ENCODE peak calls at places on chromosomes 16 and 17, in six cellular contexts. One of them, this sample, is unnamed.

GRCh38 chr16:3950343-3951193 is 70.1 kb upstream of the CREBBP start:
- DNase-seq in dorsolateral prefrontal cortex: no peak
- DNase-seq in IMR-90: peak
- DNase-seq in H1: no peak
- DNase-seq in stomach: peak
- DNase-seq in pancreas: no peak
- DNase-seq in this sample: no peak

GRCh38 chr17:7740481-7741001 is 23.0 kb downstream of the DNAH2 start:
- DNase-seq in dorsolateral prefrontal cortex: no peak
- DNase-seq in IMR-90: no peak
- DNase-seq in H1: no peak
- DNase-seq in stomach: no peak
- DNase-seq in pancreas: peak
- DNase-seq in this sample: no peak

GRCh38 chr17:41894791-41895331 is 23.9 kb downstream of the ACLY start:
- DNase-seq in dorsolateral prefrontal cortex: no peak
- DNase-seq in IMR-90: peak
- DNase-seq in H1: no peak
- DNase-seq in stomach: no peak
- DNase-seq in pancreas: no peak
- DNase-seq in this sample: no peak

GRCh38 chr16:70786020-70786419 is 14.9 kb downstream of the VAC14 start:
- DNase-seq in dorsolateral prefrontal cortex: no peak
- DNase-seq in IMR-90: no peak
- DNase-seq in H1: no peak
- DNase-seq in stomach: no peak
- DNase-seq in pancreas: no peak
- DNase-seq in this sample: no peak

GRCh38 chr16:12677472-12677871 is 126.2 kb downstream of the CPPED1 start:
- DNase-seq in dorsolateral prefrontal cortex: no peak
- DNase-seq in IMR-90: no peak
- DNase-seq in H1: no peak
- DNase-seq in stomach: no peak
- DNase-seq in pancreas: no peak
- DNase-seq in this sample: peak

GRCh38 chr17:12731839-12732238 is 57.5 kb upstream of the ARHGAP44 start:
- DNase-seq in dorsolateral prefrontal cortex: no peak
- DNase-seq in IMR-90: no peak
- DNase-seq in H1: no peak
- DNase-seq in stomach: no peak
- DNase-seq in pancreas: no peak
- DNase-seq in this sample: no peak

GRCh38 chr16:78257376-78257728 is 157.9 kb downstream of the WWOX start:
- DNase-seq in dorsolateral prefrontal cortex: no peak
- DNase-seq in IMR-90: no peak
- DNase-seq in H1: no peak
- DNase-seq in stomach: no peak
- DNase-seq in pancreas: no peak
- DNase-seq in this sample: no peak

GRCh38 chr16:86396318-86396882 is 113.9 kb upstream of the FOXF1 start:
- DNase-seq in dorsolateral prefrontal cortex: no peak
- DNase-seq in IMR-90: peak
- DNase-seq in H1: no peak
- DNase-seq in stomach: no peak
- DNase-seq in pancreas: no peak
- DNase-seq in this sample: no peak

GRCh38 chr17:47720754-47721533 is 12.1 kb upstream of the TBX21 start:
- DNase-seq in dorsolateral prefrontal cortex: no peak
- DNase-seq in IMR-90: no peak
- DNase-seq in H1: peak
- DNase-seq in stomach: no peak
- DNase-seq in pancreas: no peak
- DNase-seq in this sample: peak

GRCh38 chr17:70774339-70775110 is 605.2 kb downstream of the KCNJ2 start:
- DNase-seq in dorsolateral prefrontal cortex: no peak
- DNase-seq in IMR-90: no peak
- DNase-seq in H1: no peak
- DNase-seq in stomach: no peak
- DNase-seq in pancreas: no peak
- DNase-seq in this sample: no peak

GRCh38 chr16:16150117-16150877 is 73.0 kb downstream of the ABCC6 start:
- DNase-seq in dorsolateral prefrontal cortex: peak
- DNase-seq in IMR-90: peak
- DNase-seq in H1: no peak
- DNase-seq in stomach: no peak
- DNase-seq in pancreas: peak
- DNase-seq in this sample: no peak

GRCh38 chr17:77086433-77087010 is 54.2 kb upstream of the SEC14L1 start:
- DNase-seq in dorsolateral prefrontal cortex: peak
- DNase-seq in IMR-90: peak
- DNase-seq in H1: peak
- DNase-seq in stomach: peak
- DNase-seq in pancreas: peak
- DNase-seq in this sample: peak

GRCh38 chr16:12629271-12629670 is 174.4 kb downstream of the CPPED1 start:
- DNase-seq in dorsolateral prefrontal cortex: no peak
- DNase-seq in IMR-90: no peak
- DNase-seq in H1: no peak
- DNase-seq in stomach: no peak
- DNase-seq in pancreas: no peak
- DNase-seq in this sample: no peak

GRCh38 chr17:44219636-44220210 is at the start of gene UBTF:
- DNase-seq in dorsolateral prefrontal cortex: peak
- DNase-seq in IMR-90: peak
- DNase-seq in H1: peak
- DNase-seq in stomach: peak
- DNase-seq in pancreas: peak
- DNase-seq in this sample: peak

GRCh38 chr17:17196776-17197175 is 9.4 kb downstream of the PLD6 start:
- DNase-seq in dorsolateral prefrontal cortex: no peak
- DNase-seq in IMR-90: no peak
- DNase-seq in H1: no peak
- DNase-seq in stomach: no peak
- DNase-seq in pancreas: no peak
- DNase-seq in this sample: no peak

GRCh38 chr16:7456221-7456620 is 123.6 kb downstream of the RBFOX1 start:
- DNase-seq in dorsolateral prefrontal cortex: no peak
- DNase-seq in IMR-90: no peak
- DNase-seq in H1: no peak
- DNase-seq in stomach: no peak
- DNase-seq in pancreas: no peak
- DNase-seq in this sample: no peak

GRCh38 chr17:18257268-18257681 is 1.3 kb downstream of the FLII start:
- DNase-seq in dorsolateral prefrontal cortex: no peak
- DNase-seq in IMR-90: no peak
- DNase-seq in H1: no peak
- DNase-seq in stomach: peak
- DNase-seq in pancreas: peak
- DNase-seq in this sample: no peak

GRCh38 chr17:77424585-77425344 is 284.0 kb downstream of the SEC14L1 start:
- DNase-seq in dorsolateral prefrontal cortex: peak
- DNase-seq in IMR-90: peak
- DNase-seq in H1: no peak
- DNase-seq in stomach: peak
- DNase-seq in pancreas: peak
- DNase-seq in this sample: no peak

GRCh38 chr16:87052506-87052905 is 264.7 kb downstream of the C16orf95 start:
- DNase-seq in dorsolateral prefrontal cortex: no peak
- DNase-seq in IMR-90: no peak
- DNase-seq in H1: no peak
- DNase-seq in stomach: no peak
- DNase-seq in pancreas: no peak
- DNase-seq in this sample: no peak

GRCh38 chr16:8963010-8963824 is 489 bp downstream of the USP7 start:
- DNase-seq in dorsolateral prefrontal cortex: no peak
- DNase-seq in IMR-90: no peak
- DNase-seq in H1: peak
- DNase-seq in stomach: no peak
- DNase-seq in pancreas: peak
- DNase-seq in this sample: no peak

GRCh38 chr17:65629234-65629690 is 67.8 kb upstream of the AXIN2 start:
- DNase-seq in dorsolateral prefrontal cortex: no peak
- DNase-seq in IMR-90: peak
- DNase-seq in H1: no peak
- DNase-seq in stomach: no peak
- DNase-seq in pancreas: no peak
- DNase-seq in this sample: no peak

GRCh38 chr17:43517615-43518386 is 28.3 kb downstream of the ETV4 start:
- DNase-seq in dorsolateral prefrontal cortex: no peak
- DNase-seq in IMR-90: peak
- DNase-seq in H1: no peak
- DNase-seq in stomach: no peak
- DNase-seq in pancreas: no peak
- DNase-seq in this sample: peak

DNA sequence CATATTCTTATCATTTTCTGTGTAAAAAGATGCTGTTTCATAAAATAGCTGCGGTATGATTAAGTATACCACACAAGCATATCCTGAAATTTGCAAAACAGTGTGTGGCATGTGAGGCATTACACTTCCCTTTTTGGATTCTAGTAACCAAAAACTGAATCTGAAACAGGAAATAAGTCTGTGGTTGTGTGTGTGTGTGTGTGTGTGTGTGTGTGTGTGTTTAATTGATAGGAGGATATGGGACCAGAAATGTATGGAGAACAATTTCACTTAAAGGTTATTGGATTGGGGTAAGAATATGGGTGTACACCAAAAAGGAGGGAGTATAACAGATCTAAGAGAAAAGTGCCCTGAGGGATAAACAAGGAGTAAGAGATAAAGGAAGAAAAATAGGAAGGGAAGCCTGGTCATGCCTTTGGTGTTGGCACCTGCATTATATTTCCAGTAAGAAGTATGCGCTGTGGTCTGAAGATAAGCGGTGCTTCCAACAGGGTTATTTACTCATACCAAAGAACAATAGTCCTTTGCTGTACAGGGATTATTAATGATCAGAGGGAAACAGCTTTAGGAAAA is 4.0 kb downstream of the LYRM1 start:
- DNase-seq in dorsolateral prefrontal cortex: no peak
- DNase-seq in IMR-90: peak
- DNase-seq in H1: no peak
- DNase-seq in stomach: peak
- DNase-seq in pancreas: no peak
- DNase-seq in this sample: peak
- H3K4me3 ChIP-seq in dorsolateral prefrontal cortex: no peak
- H3K4me3 ChIP-seq in IMR-90: no peak
- H3K4me3 ChIP-seq in H1: no peak
- H3K4me3 ChIP-seq in stomach: no peak
- H3K4me3 ChIP-seq in pancreas: no peak
- H3K4me3 ChIP-seq in this sample: no peak

GRCh38 chr16:67936124-67936875 is at the start of gene PSMB10:
- DNase-seq in dorsolateral prefrontal cortex: peak
- DNase-seq in IMR-90: peak
- DNase-seq in H1: peak
- DNase-seq in stomach: peak
- DNase-seq in pancreas: peak
- DNase-seq in this sample: peak

GRCh38 chr16:67934306-67935095 is 2.1 kb downstream of the PSMB10 start:
- DNase-seq in dorsolateral prefrontal cortex: no peak
- DNase-seq in IMR-90: no peak
- DNase-seq in H1: no peak
- DNase-seq in stomach: no peak
- DNase-seq in pancreas: no peak
- DNase-seq in this sample: no peak

GRCh38 chr16:67936876-67937605 is 391 bp upstream of the PSMB10 start:
- DNase-seq in dorsolateral prefrontal cortex: no peak
- DNase-seq in IMR-90: no peak
- DNase-seq in H1: no peak
- DNase-seq in stomach: peak
- DNase-seq in pancreas: no peak
- DNase-seq in this sample: peak

GRCh38 chr16:67935096-67935401 is 1.6 kb downstream of the PSMB10 start:
- DNase-seq in dorsolateral prefrontal cortex: no peak
- DNase-seq in IMR-90: no peak
- DNase-seq in H1: no peak
- DNase-seq in stomach: no peak
- DNase-seq in pancreas: no peak
- DNase-seq in this sample: no peak

GRCh38 chr16:67935402-67936123 is 1.1 kb downstream of the PSMB10 start:
- DNase-seq in dorsolateral prefrontal cortex: peak
- DNase-seq in IMR-90: peak
- DNase-seq in H1: peak
- DNase-seq in stomach: peak
- DNase-seq in pancreas: peak
- DNase-seq in this sample: peak
- TF ChIP-seq CTCF in dorsolateral prefrontal cortex: peak
- TF ChIP-seq CTCF in IMR-90: no peak
- TF ChIP-seq CTCF in H1: no peak
- TF ChIP-seq CTCF in stomach: no peak
- TF ChIP-seq CTCF in pancreas: no peak
- TF ChIP-seq CTCF in this sample: no peak

DNA sequence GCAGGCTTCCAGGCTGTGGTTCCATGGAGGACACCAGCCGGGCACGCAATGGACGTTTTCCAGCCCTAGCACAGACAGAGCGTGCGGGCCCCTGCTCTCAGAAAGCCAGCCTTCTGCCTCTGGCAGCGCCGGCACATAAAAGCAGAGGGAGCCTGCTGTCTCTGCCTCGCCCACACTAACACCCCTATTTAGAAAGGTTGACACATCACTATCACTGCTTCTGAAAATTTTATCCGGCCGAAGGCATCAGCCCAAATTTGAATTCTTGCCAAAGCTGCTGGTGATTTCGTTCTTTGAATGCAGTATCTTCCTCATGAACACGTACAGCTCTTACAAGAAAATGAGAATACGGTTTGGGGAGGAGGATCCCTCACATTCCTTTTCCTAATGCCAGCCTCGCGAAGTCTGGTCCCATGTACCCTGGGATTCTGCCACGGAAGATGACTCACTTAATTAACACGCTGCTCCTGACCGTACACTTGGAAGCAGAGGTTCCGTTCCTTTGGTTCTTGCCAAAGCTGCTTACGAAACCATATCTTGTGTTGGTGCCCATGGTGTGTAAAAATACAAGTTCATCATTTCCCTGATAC is 1.3 kb upstream of the RAB11FIP3 start:
- DNase-seq in dorsolateral prefrontal cortex: peak
- DNase-seq in IMR-90: peak
- DNase-seq in H1: no peak
- DNase-seq in stomach: peak
- DNase-seq in pancreas: no peak
- DNase-seq in this sample: no peak
- H3K4me3 ChIP-seq in dorsolateral prefrontal cortex: peak
- H3K4me3 ChIP-seq in IMR-90: no peak
- H3K4me3 ChIP-seq in H1: no peak
- H3K4me3 ChIP-seq in stomach: peak
- H3K4me3 ChIP-seq in pancreas: no peak
- H3K4me3 ChIP-seq in this sample: no peak

DNA sequence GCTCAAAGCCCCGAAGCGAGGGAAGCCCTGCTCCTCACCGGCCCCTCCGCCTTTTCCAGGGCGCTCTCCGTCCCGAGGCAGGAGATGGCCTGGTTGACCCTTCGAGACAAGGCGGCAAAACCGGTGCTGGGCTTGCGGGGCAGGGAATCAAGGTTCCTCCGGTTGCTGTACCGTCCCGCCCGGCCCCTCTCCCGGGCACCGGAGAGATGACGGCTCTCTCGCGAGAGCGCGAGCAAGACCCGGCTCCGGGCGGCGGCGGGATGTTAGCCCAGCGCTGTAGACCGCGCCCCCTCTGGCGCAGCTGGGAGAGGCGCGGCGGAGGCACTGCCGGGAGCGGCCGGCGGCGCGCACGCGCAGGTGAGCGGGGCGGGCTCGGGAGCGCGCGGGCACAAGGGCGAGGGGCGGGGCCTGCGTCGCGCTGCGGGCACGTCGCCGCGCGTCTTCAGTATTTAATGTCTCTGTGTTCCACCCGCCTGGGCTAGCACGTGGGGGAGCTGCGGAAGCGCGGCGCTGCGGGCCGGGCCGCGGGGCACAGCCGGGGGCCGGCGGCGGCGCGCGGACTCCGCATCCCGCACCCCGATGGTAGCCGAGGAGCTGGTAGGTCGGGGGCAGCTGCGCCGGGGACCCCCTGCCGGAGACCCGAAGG is at the start of gene AKAP1:
- DNase-seq in dorsolateral prefrontal cortex: peak
- DNase-seq in IMR-90: peak
- DNase-seq in H1: peak
- DNase-seq in stomach: peak
- DNase-seq in pancreas: peak
- DNase-seq in this sample: peak
- TF ChIP-seq CTCF in dorsolateral prefrontal cortex: peak
- TF ChIP-seq CTCF in IMR-90: peak
- TF ChIP-seq CTCF in H1: peak
- TF ChIP-seq CTCF in stomach: no peak
- TF ChIP-seq CTCF in pancreas: no peak
- TF ChIP-seq CTCF in this sample: no peak